ENCODE peak calls at places on chromosomes 12 and 14, in six cellular contexts. C is fibroblast of lung; S is HCT116; Q is CD4-positive, CD25-positive, alpha-beta regulatory T cell; T is ovary; A is upper lobe of left lung. L is an unnamed sample.

GRCh38 chr12:105253882-105254513 is 18.0 kb upstream of the APPL2 start:
- DNase-seq in C (peak; percentile 79), S (no peak), Q (no peak), T (no peak), A (no peak), L (peak; percentile 38)

GRCh38 chr14:93332032-93332852 is 594 bp downstream of the BTBD7 start:
- DNase-seq in C (peak; percentile 63), S (no peak), Q (peak; percentile 31), T (peak; percentile 59), A (peak; percentile 94), L (peak; percentile 70)

GRCh38 chr12:88325828-88326214 is 183.7 kb downstream of the TMTC3 start:
- DNase-seq in C (peak; percentile 39), S (no peak), Q (no peak), T (no peak), A (no peak), L (no peak)

GRCh38 chr12:106078358-106079025 is 60.3 kb downstream of the NUAK1 start:
- DNase-seq in C (peak; percentile 92), S (no peak), Q (no peak), T (no peak), A (no peak), L (peak; percentile 77)

GRCh38 chr14:35374273-35374681 is 30.3 kb downstream of the NFKBIA start:
- DNase-seq in C (peak; percentile 94), S (peak; percentile 35), Q (no peak), T (no peak), A (no peak), L (peak; percentile 36)

GRCh38 chr12:91507754-91508153 is 325.1 kb upstream of the DCN start:
- DNase-seq in C (peak; percentile 41), S (no peak), Q (no peak), T (no peak), A (no peak), L (peak; percentile 73)

GRCh38 chr12:26833692-26834168 is 736 bp upstream of the ITPR2 start:
- DNase-seq in C (peak; percentile 19), S (no peak), Q (peak; percentile 73), T (peak; percentile 69), A (peak; percentile 38), L (peak; percentile 46)

GRCh38 chr14:35368583-35368982 is 36.0 kb downstream of the NFKBIA start:
- DNase-seq in C (peak; percentile 32), S (no peak), Q (no peak), T (no peak), A (peak; percentile 59), L (no peak)

GRCh38 chr12:80400591-80400991 is 43.4 kb upstream of the PTPRQ start:
- DNase-seq in C (peak; percentile 50), S (no peak), Q (no peak), T (no peak), A (peak; percentile 79), L (peak; percentile 26)

GRCh38 chr12:22275847-22276246 is 58.7 kb downstream of the ST8SIA1 start:
- DNase-seq in C (peak; percentile 99), S (no peak), Q (no peak), T (peak; percentile 83), A (peak; percentile 15), L (peak; percentile 58)
- H3K4me3 ChIP-seq in C (no peak overlapping the region), S (no peak overlapping the region), Q (no peak overlapping the region), T (no peak overlapping the region), A (no peak overlapping the region), L (no peak overlapping the region)

GRCh38 chr12:112980491-112981158 is 2.3 kb downstream of the OAS2 start:
- DNase-seq in C (no peak), S (no peak), Q (peak; percentile 61), T (no peak), A (no peak), L (no peak)

GRCh38 chr12:112979281-112979680 is 962 bp downstream of the OAS2 start:
- DNase-seq in C (no peak), S (no peak), Q (peak; percentile 83), T (no peak), A (no peak), L (no peak)

GRCh38 chr12:112977139-112977538 is 1.2 kb upstream of the OAS2 start:
- DNase-seq in C (no peak), S (no peak), Q (no peak), T (no peak), A (no peak), L (no peak)

GRCh38 chr12:112977641-112978040 is 678 bp upstream of the OAS2 start:
- DNase-seq in C (no peak), S (no peak), Q (no peak), T (no peak), A (no peak), L (no peak)

DNA sequence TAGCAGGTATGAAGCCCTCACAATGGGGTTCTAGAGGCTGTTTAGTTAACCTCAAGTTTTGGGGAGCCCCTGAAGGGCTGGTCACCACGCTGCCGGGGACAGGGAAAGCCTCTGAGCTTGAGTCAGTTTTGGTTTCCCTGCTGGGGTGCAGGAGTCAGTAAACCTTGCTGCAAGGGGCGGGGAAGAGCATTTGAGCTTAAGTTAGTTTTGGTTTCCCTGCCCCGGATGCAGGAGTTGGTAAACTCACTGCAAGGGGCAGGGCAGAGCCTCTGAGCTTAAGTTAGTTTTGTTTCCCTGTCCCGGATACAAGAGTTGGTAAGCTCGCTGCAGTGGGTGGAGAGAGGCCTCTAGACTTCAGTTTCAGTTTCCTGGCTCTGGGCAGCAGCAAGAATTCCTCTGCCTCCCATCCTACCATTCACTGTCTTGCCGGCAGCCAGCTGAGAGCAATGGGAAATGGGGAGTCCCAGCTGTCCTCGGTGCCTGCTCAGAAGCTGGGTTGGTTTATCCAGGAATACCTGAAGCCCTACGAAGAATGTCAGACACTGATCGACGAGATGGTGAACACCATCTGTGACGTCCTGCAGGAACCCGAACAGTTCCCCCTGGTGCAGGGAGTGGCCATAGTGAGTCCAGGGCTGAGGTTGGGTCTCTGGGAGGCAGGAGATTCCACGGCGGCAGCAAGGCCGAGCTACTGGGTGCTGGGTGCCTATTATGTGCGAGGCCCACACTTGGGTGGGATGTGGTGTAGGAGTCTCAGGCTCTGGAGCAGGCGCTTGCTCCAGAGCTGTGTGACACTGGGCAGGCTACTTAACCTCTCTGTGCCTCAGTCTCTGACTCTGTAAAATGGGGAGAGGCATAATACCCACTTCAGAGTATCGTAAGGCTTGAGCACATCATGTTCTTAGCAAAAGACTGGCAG is at the start of gene OAS2:
- DNase-seq in C (peak; percentile 15), S (no peak), Q (peak; percentile 99), T (no peak), A (peak; percentile 24), L (peak; percentile 51)
- H3K4me3 ChIP-seq in C (peak within 1 kb of the TSS; percentile 43), S (no peak within 1 kb of the TSS), Q (peak within 1 kb of the TSS; percentile 99), T (peak within 1 kb of the TSS; percentile 19), A (peak within 1 kb of the TSS; percentile 65), L (peak within 1 kb of the TSS; percentile 26)

DNA sequence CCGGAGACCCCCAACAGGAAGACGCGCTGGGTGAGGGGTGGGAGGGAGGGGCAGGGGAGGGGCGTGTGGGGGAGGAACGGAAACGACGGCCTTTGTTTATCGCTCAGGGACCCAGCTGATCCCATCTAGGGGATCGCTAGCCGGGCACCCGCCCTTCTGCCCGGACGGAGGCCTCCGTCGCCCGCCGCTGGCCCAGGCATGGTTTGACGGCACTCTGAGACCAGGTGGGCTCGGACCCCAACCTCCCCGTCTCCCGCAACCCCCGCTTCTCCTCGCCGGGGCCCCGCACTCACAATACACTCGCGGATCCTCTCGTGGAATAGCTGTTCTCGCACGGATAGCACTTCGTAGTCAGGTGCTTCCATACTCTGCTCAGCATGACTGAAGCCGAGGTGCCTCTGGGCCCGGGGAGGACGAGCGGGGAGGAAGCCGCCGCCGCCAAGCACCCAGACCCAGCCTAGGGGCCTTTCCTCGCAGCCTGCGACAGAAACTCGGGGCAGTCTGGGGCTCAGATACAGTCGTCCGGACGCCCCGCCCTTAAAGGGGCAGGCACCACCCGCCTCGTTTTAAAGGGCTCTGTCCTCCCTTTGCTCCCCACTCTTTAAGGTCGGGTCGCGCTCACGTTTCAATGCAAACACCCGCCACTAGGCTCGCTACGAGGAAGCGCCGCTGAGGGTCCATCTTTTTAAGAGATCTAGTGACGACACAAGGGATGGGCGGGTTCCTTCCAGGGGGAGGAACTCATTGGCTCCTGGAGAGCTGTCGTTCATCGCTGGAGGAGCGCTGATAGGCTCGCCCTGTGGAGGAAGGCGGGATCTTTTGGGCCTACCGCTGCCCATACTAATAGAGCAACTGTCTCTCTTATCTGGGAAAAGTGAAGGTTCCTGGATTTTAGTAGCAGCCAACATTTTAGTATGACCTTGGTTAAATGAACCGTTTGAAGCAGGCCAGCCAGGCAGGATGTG is at the start of gene LMBR1L:
- DNase-seq in C (peak; percentile 97), S (peak; percentile 96), Q (peak; percentile 99), T (peak; percentile 96), A (peak; percentile 90), L (peak; percentile 98)
- H3K4me3 ChIP-seq in C (peak within 1 kb of the TSS; percentile 82), S (peak within 1 kb of the TSS; percentile 97), Q (peak within 1 kb of the TSS; percentile 84), T (peak within 1 kb of the TSS; percentile 95), A (peak within 1 kb of the TSS; percentile 86), L (peak within 1 kb of the TSS; percentile 92)

DNA sequence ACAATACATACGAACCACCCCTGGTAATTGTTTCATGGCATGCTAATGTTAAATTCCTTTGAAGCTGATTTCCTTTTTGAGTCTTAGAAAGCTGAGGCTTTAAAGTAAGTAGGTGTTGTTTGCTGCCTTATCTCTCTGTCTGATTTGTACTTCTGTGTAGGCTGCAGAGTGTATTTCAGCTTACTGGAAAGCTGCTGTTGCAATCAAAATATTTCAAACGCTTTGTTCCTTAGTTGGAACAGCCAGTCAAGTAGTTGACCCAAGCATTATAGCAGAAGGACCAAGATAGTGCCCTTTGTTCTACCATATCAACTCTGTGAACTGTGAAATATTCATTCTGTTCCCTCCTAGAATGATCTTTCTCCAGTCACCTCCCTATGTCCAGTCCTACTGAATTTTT is 3.1 kb downstream of the PKP2 start:
- DNase-seq in C (peak; percentile 62), S (no peak), Q (no peak), T (no peak), A (no peak), L (no peak)
- H3K4me3 ChIP-seq in C (no peak overlapping the region), S (peak overlapping the region; percentile 52), Q (no peak overlapping the region), T (no peak overlapping the region), A (no peak overlapping the region), L (no peak overlapping the region)

GRCh38 chr14:94395306-94395899 is 7.0 kb upstream of the SERPINA1 start:
- DNase-seq in C (peak; percentile 32), S (no peak), Q (no peak), T (no peak), A (no peak), L (no peak)
- H3K4me3 ChIP-seq in C (no peak overlapping the region), S (no peak overlapping the region), Q (no peak overlapping the region), T (no peak overlapping the region), A (no peak overlapping the region), L (no peak overlapping the region)

DNA sequence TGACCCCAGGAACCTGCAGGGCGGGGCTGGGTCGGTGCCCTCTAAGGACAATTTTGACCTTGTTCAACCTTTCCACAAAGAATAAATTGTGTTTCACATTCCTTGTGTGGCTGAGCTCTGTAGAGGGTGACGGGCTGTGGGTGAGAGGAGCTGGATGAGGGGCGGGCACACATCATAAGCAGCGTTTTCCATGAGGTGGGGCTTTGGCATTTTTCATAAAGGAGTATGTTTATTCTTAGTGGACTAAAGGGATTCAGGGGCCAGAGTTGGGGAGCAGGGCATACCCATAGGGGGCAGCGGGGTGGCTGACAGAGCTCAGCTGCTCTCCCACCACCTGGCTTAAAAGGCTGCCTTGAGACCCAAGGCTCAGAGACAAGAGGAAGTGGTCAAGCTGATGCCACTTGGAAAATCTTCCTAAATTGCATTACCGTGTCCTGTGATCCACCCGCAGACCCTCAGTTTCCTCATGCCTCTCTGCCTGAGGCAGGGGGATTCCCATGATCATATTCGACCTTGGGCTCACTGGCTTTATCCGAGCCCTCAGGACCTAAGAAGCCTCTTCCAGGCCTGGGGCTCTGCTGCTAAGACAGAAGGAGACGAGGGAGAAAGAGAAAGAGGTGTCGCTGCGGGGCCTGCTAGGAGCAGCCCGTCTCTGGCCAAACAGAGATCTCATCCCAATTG is 11.4 kb downstream of the MMP14 start:
- DNase-seq in C (peak; percentile 79), S (no peak), Q (no peak), T (no peak), A (no peak), L (no peak)
- H3K4me3 ChIP-seq in C (no peak overlapping the region), S (no peak overlapping the region), Q (no peak overlapping the region), T (no peak overlapping the region), A (peak overlapping the region; percentile 7), L (no peak overlapping the region)

L was measured in endothelial cell of umbilical vein.